ENCODE peak calls at places on chromosomes 12 and 14, in six cellular contexts. F, Q, M, S, Y and E are unnamed samples.

GRCh38 chr14:92555440-92556111 is 42.0 kb downstream of the RIN3 start:
- DNase-seq in Y (no peak), S (no peak), M (no peak), F (no peak), Q (no peak), E (no peak)

GRCh38 chr12:120399531-120399930 is 30.6 kb upstream of the MSI1 start:
- DNase-seq in Y (peak; percentile 5), M (no peak), Q (peak; percentile 75), S (no peak), F (no peak), E (no peak)

GRCh38 chr12:77685112-77685511 is 145.6 kb upstream of the NAV3 start:
- DNase-seq in M (peak; percentile 76), Y (peak; percentile 7), S (peak; percentile 8), F (no peak), Q (peak; percentile 80), E (peak; percentile 56)

GRCh38 chr12:96197503-96198272 is 3.5 kb downstream of the ELK3 start:
- DNase-seq in Q (peak; percentile 97), F (no peak), M (peak; percentile 86), S (no peak), Y (no peak), E (no peak)

GRCh38 chr12:46562625-46563228 is 190.2 kb upstream of the SLC38A2 start:
- DNase-seq in Q (peak; percentile 76), S (no peak), F (no peak), Y (no peak), M (peak; percentile 72), E (peak; percentile 62)

GRCh38 chr12:115394498-115395220 is 710.7 kb upstream of the TBX3 start:
- DNase-seq in Q (peak; percentile 55), S (no peak), M (peak; percentile 65), Y (no peak), F (no peak), E (peak; percentile 46)

GRCh38 chr14:58297412-58297761 is 968 bp upstream of the ARID4A start:
- DNase-seq in Q (no peak), M (no peak), S (no peak), Y (no peak), F (no peak), E (no peak)

GRCh38 chr14:22558221-22558913 is 30.7 kb downstream of the DAD1 start:
- DNase-seq in F (peak; percentile 20), Q (no peak), M (no peak), S (no peak), Y (no peak), E (peak; percentile 53)

GRCh38 chr14:90487031-90487430 is 90.2 kb downstream of the CALM1 start:
- DNase-seq in Q (no peak), M (no peak), F (no peak), Y (no peak), S (peak; percentile 82), E (no peak)

GRCh38 chr14:53034688-53035087 is 83.8 kb upstream of the FERMT2 start:
- DNase-seq in F (no peak), Q (no peak), M (no peak), Y (no peak), S (no peak), E (no peak)

GRCh38 chr12:48997719-48998496 is 1.3 kb downstream of the DDN start:
- DNase-seq in S (peak; percentile 90), M (peak; percentile 55), F (peak; percentile 84), Y (no peak), Q (no peak), E (no peak)

GRCh38 chr14:102537981-102538597 is 28.5 kb upstream of the ANKRD9 start:
- DNase-seq in F (no peak), S (peak; percentile 39), Y (no peak), Q (no peak), M (no peak), E (no peak)

GRCh38 chr12:103877934-103878510 is 37.0 kb upstream of the NT5DC3 start:
- DNase-seq in Q (peak; percentile 68), M (peak; percentile 80), F (peak; percentile 69), S (peak; percentile 66), Y (peak; percentile 49), E (peak; percentile 64)

GRCh38 chr12:108517288-108518100 is 2.4 kb downstream of the FICD start:
- DNase-seq in Y (no peak), S (no peak), Q (no peak), F (no peak), M (no peak), E (no peak)
- TF ChIP-seq RFX5 in Y (no peak), S (no peak), Q (no peak), F (no peak), M (no peak), E (no peak)

DNA sequence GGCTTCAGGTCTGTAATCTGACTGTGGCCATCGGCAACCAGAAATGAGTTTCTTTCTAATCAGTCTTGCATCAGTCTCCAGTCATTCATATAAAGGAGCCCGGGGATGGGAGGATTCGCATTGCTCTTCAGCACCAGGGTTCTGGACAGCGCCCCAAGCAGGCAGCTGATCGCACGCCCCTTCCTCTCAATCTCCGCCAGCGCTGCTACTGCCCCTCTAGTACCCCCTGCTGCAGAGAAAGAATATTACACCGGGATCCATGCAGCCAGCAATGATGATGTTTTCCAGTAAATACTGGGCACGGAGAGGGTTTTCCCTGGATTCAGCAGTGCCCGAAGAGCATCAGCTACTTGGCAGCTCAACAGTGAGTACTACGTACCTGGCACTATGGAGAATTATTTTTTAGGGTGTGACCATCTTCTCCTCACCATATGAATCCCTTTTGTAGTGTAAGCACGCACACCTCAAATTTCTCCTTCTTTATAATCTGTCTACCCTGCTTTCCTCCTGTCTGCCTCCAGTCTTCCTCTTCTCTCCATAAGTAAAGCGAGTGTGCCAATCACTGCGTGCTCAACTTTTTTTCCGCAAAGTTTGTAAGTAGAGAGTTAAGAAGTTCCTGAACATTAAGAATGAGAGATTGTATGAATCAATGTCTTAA is at the start of gene TPH2:
- DNase-seq in F (peak; percentile 85), Y (no peak), S (peak; percentile 63), Q (peak; percentile 68), M (peak; percentile 61), E (peak; percentile 59)
- TF ChIP-seq RFX5 in F (no peak), Y (no peak), S (no peak), Q (no peak), M (no peak), E (no peak)

GRCh38 chr14:61437383-61437782 is 116.0 kb downstream of the PRKCH start:
- DNase-seq in Q (no peak), M (no peak), Y (no peak), S (no peak), F (no peak), E (no peak)

GRCh38 chr14:61439779-61440418 is 118.5 kb downstream of the PRKCH start:
- DNase-seq in F (no peak), S (no peak), Y (no peak), Q (no peak), M (no peak), E (no peak)

GRCh38 chr14:61438036-61438435 is 116.7 kb downstream of the PRKCH start:
- DNase-seq in F (no peak), S (no peak), M (no peak), Y (no peak), Q (no peak), E (no peak)

GRCh38 chr14:61438497-61438859 is 117.1 kb downstream of the PRKCH start:
- DNase-seq in M (peak; percentile 15), Y (peak; percentile 69), Q (no peak), F (no peak), S (no peak), E (no peak)

DNA sequence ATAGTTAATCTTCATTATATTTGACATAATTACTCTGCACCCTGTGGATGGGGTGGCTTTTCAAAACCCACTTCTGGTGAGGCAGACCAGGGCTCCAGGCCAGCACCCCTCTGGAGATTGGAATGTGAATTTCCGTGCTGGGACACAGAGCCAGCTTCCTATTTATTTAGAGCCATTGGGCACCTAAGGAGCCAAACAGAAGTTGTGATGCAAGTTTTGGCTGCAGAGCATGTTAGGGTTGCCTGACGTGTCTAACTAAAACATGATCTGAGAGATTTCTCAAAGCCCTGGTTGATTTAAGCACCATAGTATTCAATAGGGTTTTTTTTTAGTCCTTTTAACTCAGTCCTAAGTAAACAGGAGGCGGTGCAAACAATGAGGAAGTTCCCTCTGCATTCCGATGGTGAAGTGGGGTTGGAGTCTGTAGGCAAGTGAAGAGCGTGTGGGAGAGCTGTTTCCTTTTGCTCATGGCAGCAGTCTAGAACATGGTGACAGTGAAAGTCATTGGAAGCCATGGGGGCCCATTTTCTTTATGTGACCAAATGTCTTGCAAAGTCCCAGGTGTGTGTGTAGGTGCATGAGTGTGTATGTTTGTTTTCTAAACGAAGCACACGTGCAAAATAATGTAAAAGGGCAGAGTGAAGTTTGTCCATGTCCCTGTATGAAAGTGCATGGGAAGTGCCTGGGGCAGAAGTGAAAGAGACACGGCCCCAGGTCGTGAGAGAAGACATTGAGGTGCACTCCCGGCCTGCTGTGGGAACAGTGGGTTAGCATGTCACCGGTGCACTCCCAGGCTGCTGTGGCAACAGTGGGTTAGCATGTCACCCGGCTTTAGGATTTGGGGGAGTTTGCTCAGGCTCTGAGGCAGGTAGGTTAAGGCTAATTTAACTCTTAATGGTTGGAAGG is 117.7 kb downstream of the PRKCH start:
- DNase-seq in M (peak; percentile 76), F (no peak), S (no peak), Q (peak; percentile 57), Y (peak; percentile 90), E (peak; percentile 85)
- TF ChIP-seq RFX5 in M (no peak), F (no peak), S (no peak), Q (no peak), Y (no peak), E (no peak)

GRCh38 chr14:28755198-28755794 is 11.3 kb upstream of the FOXG1 start:
- DNase-seq in Q (no peak), S (no peak), M (no peak), F (no peak), Y (no peak), E (no peak)

GRCh38 chr14:28755930-28756895 is 10.4 kb upstream of the FOXG1 start:
- DNase-seq in Q (no peak), M (no peak), S (no peak), F (no peak), Y (no peak), E (no peak)

GRCh38 chr14:28756896-28757570 is 9.6 kb upstream of the FOXG1 start:
- DNase-seq in F (peak; percentile 9), M (peak; percentile 48), S (peak; percentile 52), Y (no peak), Q (peak; percentile 54), E (peak; percentile 72)

GRCh38 chr14:28751467-28752058 is 15.0 kb upstream of the FOXG1 start:
- DNase-seq in F (peak; percentile 16), M (peak; percentile 68), Y (peak; percentile 7), S (peak; percentile 46), Q (peak; percentile 49), E (peak; percentile 81)

GRCh38 chr14:28754209-28754985 is 12.2 kb upstream of the FOXG1 start:
- DNase-seq in M (peak; percentile 40), F (peak; percentile 44), S (peak; percentile 58), Y (peak; percentile 3), Q (peak; percentile 48), E (peak; percentile 77)
- TF ChIP-seq RFX5 in M (no peak), F (no peak), S (no peak), Y (no peak), Q (no peak), E (no peak)

DNA sequence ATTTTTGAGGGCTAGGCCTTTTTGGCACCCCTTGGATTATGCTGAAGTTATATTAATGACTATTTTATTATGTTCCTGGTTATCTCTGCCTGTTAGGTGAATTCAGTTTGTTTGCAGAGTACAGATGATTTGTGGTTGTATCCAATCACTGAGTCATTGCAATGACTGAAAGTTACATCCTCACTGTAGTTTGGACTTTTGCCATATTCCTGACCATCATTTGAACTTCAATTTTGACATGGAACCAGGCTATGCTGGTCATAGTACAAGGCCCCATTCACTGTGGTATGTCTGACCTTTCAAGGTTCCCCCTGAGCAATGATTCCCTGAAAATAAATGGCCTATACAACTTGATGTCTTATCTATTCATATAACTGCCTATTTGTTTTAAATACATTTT is 621.0 kb downstream of the CCER1 start:
- DNase-seq in M (peak; percentile 43), Y (no peak), Q (peak; percentile 1), F (no peak), S (no peak), E (no peak)
- TF ChIP-seq RFX5 in M (no peak), Y (no peak), Q (no peak), F (no peak), S (no peak), E (no peak)